ENCODE peak calls at places on chromosomes 4 and X, in five cellular contexts. M is lower lobe of right lung, T is dorsolateral prefrontal cortex, R is thoracic aorta, V is SK-N-SH. B is an unnamed sample.

GRCh38 chrX:45954026-45954425 is 591.2 kb downstream of the ZNF674 start:
- DNase-seq in T (no peak), R (no peak), M (no peak), V (no peak), B (no peak)

GRCh38 chr4:84800256-84800655 is 166.2 kb downstream of the WDFY3 start:
- DNase-seq in M (no peak), T (no peak), V (no peak), R (no peak), B (no peak)

GRCh38 chr4:105060628-105061027 is 86.0 kb upstream of the TET2 start:
- DNase-seq in M (no peak), V (no peak), T (no peak), R (no peak), B (no peak)

GRCh38 chr4:147440442-147440841 is 40.5 kb upstream of the EDNRA start:
- DNase-seq in M (no peak), V (no peak), R (no peak), T (no peak), B (no peak)

GRCh38 chrX:6012357-6012756 is 216.3 kb downstream of the NLGN4X start:
- DNase-seq in M (no peak), V (no peak), T (no peak), R (no peak), B (no peak)

GRCh38 chr4:72567821-72568620 is 1.0 kb downstream of the ADAMTS3 start:
- DNase-seq in V (peak; percentile 69), R (peak; percentile 55), T (no peak), M (peak; percentile 78), B (peak; percentile 86)

GRCh38 chr4:89712141-89712540 is 124.8 kb downstream of the SNCA start:
- DNase-seq in M (no peak), T (no peak), R (no peak), V (peak; percentile 20), B (no peak)

GRCh38 chr4:85932371-85933305 is 427.2 kb downstream of the MAPK10 start:
- DNase-seq in R (no peak), V (no peak), M (no peak), T (no peak), B (no peak)

GRCh38 chr4:113821851-113822250 is 60.3 kb upstream of the CAMK2D start:
- DNase-seq in R (no peak), V (no peak), T (no peak), M (no peak), B (no peak)

GRCh38 chr4:165522049-165522448 is 143.2 kb downstream of the CPE start:
- DNase-seq in M (no peak), R (no peak), V (no peak), T (no peak), B (no peak)

GRCh38 chrX:106997611-106998010 is 2.4 kb downstream of the MORC4 start:
- DNase-seq in M (no peak), V (no peak), R (no peak), T (no peak), B (no peak)

GRCh38 chr4:98828801-98829200 is 100.1 kb downstream of the EIF4E start:
- DNase-seq in V (peak; percentile 5), T (no peak), R (no peak), M (no peak), B (no peak)

GRCh38 chr4:76017056-76017686 is 6.1 kb downstream of the CXCL10 start:
- DNase-seq in V (no peak), M (no peak), T (no peak), R (no peak), B (no peak)

GRCh38 chr4:185351691-185352090 is 44.0 kb downstream of the LRP2BP start:
- DNase-seq in M (no peak), T (no peak), V (no peak), R (no peak), B (no peak)
- H3K27me3 ChIP-seq in M (no peaks in the 10 kb centered on the region), T (no peaks in the 10 kb centered on the region), V (no peaks in the 10 kb centered on the region), R (no peaks in the 10 kb centered on the region), B (no peaks in the 10 kb centered on the region)

GRCh38 chrX:85004255-85004654 is 578 bp downstream of the APOOL start:
- DNase-seq in R (no peak), M (no peak), T (no peak), V (peak; percentile 6), B (no peak)

GRCh38 chrX:85001344-85001743 is 2.3 kb upstream of the APOOL start:
- DNase-seq in T (no peak), V (no peak), M (no peak), R (no peak), B (no peak)

DNA sequence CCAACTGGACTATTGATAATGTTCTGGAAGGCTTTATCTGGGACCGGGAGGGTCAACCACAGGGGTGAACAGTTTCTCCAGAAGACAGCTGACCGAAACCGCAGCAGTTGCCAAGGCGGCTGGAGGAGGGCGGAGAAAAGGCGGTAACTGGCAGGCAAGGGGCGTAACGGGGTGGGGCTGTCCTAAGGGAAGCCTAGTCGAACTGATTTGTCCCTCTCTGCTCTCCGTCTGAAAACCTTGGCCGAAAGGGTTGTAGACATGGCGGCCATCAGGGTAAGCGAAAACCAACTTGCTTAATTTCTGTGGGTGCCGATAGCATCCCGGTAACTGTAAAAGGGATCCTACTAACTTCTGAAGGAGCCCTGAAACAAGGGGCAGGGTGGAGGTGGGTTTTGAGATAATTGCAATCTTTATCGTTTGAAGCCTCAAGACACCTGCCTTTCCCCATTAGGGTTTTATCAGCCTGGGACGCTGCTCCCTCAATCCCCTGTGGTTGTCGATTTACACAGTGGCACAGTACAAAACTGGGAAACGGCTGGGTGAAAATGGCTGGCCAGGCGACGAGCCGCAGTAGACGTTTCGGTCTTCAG is at the start of gene APOOL:
- DNase-seq in M (peak; percentile 90), R (peak; percentile 54), T (peak; percentile 77), V (peak; percentile 76), B (peak; percentile 90)
- H3K27ac ChIP-seq in M (peak within 1 kb of the TSS; percentile 73), R (peak within 1 kb of the TSS; percentile 65), T (no peak within 1 kb of the TSS), V (peak within 1 kb of the TSS; percentile 76), B (peak within 1 kb of the TSS; percentile 77)

GRCh38 chrX:68892134-68892533 is 63.3 kb downstream of the EFNB1 start:
- DNase-seq in R (no peak), T (no peak), M (no peak), V (no peak), B (no peak)
- H3K27me3 ChIP-seq in R (no peaks in the 10 kb centered on the region), T (peaks cover 58% of the 10 kb centered on the region), M (no peaks in the 10 kb centered on the region), V (peaks cover 21% of the 10 kb centered on the region), B (no peaks in the 10 kb centered on the region)

GRCh38 chr4:17027495-17027894 is 129.1 kb upstream of the LDB2 start:
- DNase-seq in M (no peak), R (no peak), V (no peak), T (no peak), B (no peak)
- H3K27ac ChIP-seq in M (no peak overlapping the region), R (no peak overlapping the region), V (no peak overlapping the region), T (no peak overlapping the region), B (no peak overlapping the region)

DNA sequence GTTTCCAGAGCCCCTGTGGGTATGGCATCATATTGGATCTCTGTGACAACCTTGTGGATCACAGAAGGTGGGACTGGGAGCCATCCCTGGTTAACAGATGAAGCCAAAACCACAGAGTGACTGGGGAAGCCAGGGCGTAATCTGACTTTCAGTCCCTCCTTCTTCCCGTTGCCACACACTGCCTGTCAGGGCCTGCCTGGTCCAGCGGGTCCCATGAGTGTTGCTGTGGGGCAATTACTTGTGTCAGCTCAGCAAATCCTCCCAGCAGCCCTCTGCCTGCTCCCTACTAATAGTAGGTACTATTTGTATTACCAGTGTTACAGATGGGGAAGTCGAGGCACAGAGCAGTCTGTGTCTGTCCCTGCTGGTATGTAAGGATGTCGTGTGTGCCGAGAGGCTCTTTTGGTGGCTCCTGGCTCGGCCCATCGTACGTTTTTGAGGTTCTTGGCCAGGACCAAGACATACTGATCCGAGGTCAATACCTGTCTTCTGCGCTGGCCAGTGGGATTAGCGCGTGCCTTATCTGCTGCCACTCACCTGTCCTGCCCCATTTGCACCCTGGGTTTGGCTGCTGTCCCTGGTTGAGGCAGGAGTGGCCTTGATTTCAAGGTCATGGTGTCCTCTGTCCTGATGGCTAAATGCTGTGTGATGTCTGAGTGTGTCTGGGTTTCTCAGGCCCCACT is 5.7 kb downstream of the NSG1 start:
- DNase-seq in V (no peak), R (no peak), M (no peak), T (no peak), B (no peak)
- H3K27me3 ChIP-seq in V (no peaks in the 10 kb centered on the region), R (no peaks in the 10 kb centered on the region), M (peaks cover 31% of the 10 kb centered on the region), T (peaks cover 4% of the 10 kb centered on the region), B (peaks cover 54% of the 10 kb centered on the region)